ENCODE peak calls at places on chromosomes 12 and 14, in eight cellular contexts. G is GM03348; O is ascending aorta; L is activated CD4-positive, CD25-positive, alpha-beta regulatory T cell; F is neuronal stem cell; S is uterus; Q is GM13977; V is A549. B is an unnamed sample.

GRCh38 chr14:35342160-35343010 is 50.2 kb downstream of the PSMA6 start:
- DNase-seq in G (peak; percentile 60), O (peak; percentile 83), L (no peak), F (no peak), S (no peak), Q (no peak), V (no peak), B (peak; percentile 60)

GRCh38 chr12:18752280-18752920 is 14.5 kb downstream of the CAPZA3 start:
- DNase-seq in G (peak; percentile 83), O (no peak), L (no peak), F (no peak), S (no peak), Q (no peak), V (peak; percentile 8), B (no peak)

GRCh38 chr14:95287176-95287754 is 32.4 kb downstream of the CLMN start:
- DNase-seq in G (no peak), O (no peak), L (no peak), F (no peak), S (peak; percentile 3), Q (no peak), V (no peak), B (no peak)

GRCh38 chr12:114371250-114371649 is 34.7 kb downstream of the TBX5 start:
- DNase-seq in G (no peak), O (no peak), L (no peak), F (no peak), S (no peak), Q (no peak), V (no peak), B (no peak)

GRCh38 chr12:1629338-1630080 is 478 bp downstream of the WNT5B start:
- DNase-seq in G (no peak), O (no peak), L (no peak), F (peak; percentile 20), S (no peak), Q (peak; percentile 65), V (no peak), B (no peak)

GRCh38 chr14:19823765-19824164 is 20.2 kb downstream of the OR4N2 start:
- DNase-seq in G (no peak), O (no peak), L (no peak), F (no peak), S (no peak), Q (no peak), V (no peak), B (no peak)

GRCh38 chr14:57383125-57383524 is 7.3 kb upstream of the NAA30 start:
- DNase-seq in G (no peak), O (no peak), L (no peak), F (no peak), S (no peak), Q (no peak), V (no peak), B (no peak)

GRCh38 chr12:129659927-129660326 is 243.9 kb downstream of the TMEM132D start:
- DNase-seq in G (no peak), O (no peak), L (no peak), F (no peak), S (no peak), Q (no peak), V (no peak), B (no peak)

GRCh38 chr14:36227344-36227743 is 50.8 kb upstream of the PTCSC3 start:
- DNase-seq in G (no peak), O (no peak), L (no peak), F (no peak), S (no peak), Q (no peak), V (no peak), B (no peak)

GRCh38 chr12:13718271-13718670 is 263.1 kb downstream of the GRIN2B start:
- DNase-seq in G (no peak), O (no peak), L (no peak), F (no peak), S (no peak), Q (no peak), V (no peak), B (no peak)

GRCh38 chr14:95289323-95290010 is 30.2 kb downstream of the CLMN start:
- DNase-seq in G (no peak), O (no peak), L (no peak), F (no peak), S (peak; percentile 1), Q (no peak), V (no peak), B (no peak)

GRCh38 chr12:98373982-98374381 is 141.4 kb upstream of the TMPO start:
- DNase-seq in G (peak; percentile 9), O (no peak), L (no peak), F (no peak), S (no peak), Q (no peak), V (peak; percentile 22), B (no peak)

GRCh38 chr12:106883421-106883820 is 72.3 kb upstream of the TMEM263 start:
- DNase-seq in G (no peak), O (no peak), L (no peak), F (no peak), S (no peak), Q (no peak), V (no peak), B (no peak)

GRCh38 chr12:71938728-71939385 is at the start of gene TPH2:
- DNase-seq in G (peak; percentile 45), O (no peak), L (peak; percentile 8), F (peak; percentile 86), S (no peak), Q (peak; percentile 17), V (peak; percentile 61), B (no peak)

GRCh38 chr12:57130941-57131340 is 2.7 kb downstream of the LRP1 start:
- DNase-seq in G (no peak), O (no peak), L (no peak), F (no peak), S (no peak), Q (no peak), V (no peak), B (no peak)

GRCh38 chr12:77630341-77630740 is 200.4 kb upstream of the NAV3 start:
- DNase-seq in G (no peak), O (no peak), L (no peak), F (no peak), S (no peak), Q (no peak), V (no peak), B (no peak)